ENCODE peak calls at places on chromosomes 4 and X, in seven cellular contexts. C is GM23248, O is neuronal stem cell, I is PC-3, S is endodermal cell, L is IMR-90, X is mammary epithelial cell. N is an unnamed sample.
A peak's percentile ranks its signal among the peaks of the same experiment; 100 is the strongest.

GRCh38 chr4:134470544-134470943 is 269.0 kb upstream of the PABPC4L start:
- DNase-seq in C (no peak), O (no peak), I (peak; percentile 34), S (peak; percentile 73), L (no peak), X (no peak), N (peak; percentile 5)

GRCh38 chr4:124610214-124610613 is 102.3 kb downstream of the ANKRD50 start:
- DNase-seq in C (no peak), O (no peak), I (peak; percentile 3), S (no peak), L (no peak), X (peak; percentile 44), N (no peak)

GRCh38 chrX:71679575-71680207 is 12.3 kb downstream of the LOC101059915 start:
- DNase-seq in C (no peak), O (no peak), I (no peak), S (no peak), L (no peak), X (no peak), N (no peak)

GRCh38 chrX:154126101-154126500 is 17.9 kb upstream of the OPN1LW start:
- DNase-seq in C (no peak), O (no peak), I (no peak), S (no peak), L (no peak), X (no peak), N (no peak)

GRCh38 chrX:145729635-145730034 is 88.0 kb upstream of the SLITRK2 start:
- DNase-seq in C (no peak), O (no peak), I (peak; percentile 31), S (no peak), L (no peak), X (no peak), N (no peak)

GRCh38 chrX:31038585-31039326 is 33.1 kb downstream of the FTHL17 start:
- DNase-seq in C (peak; percentile 45), O (peak; percentile 17), I (peak; percentile 46), S (peak; percentile 59), L (peak; percentile 31), X (peak; percentile 6), N (peak; percentile 66)

GRCh38 chr4:170022211-170022610 is 4.0 kb downstream of the MFAP3L start:
- DNase-seq in C (no peak), O (no peak), I (no peak), S (no peak), L (no peak), X (no peak), N (no peak)

GRCh38 chrX:101485212-101486064 is at the start of gene ARMCX4:
- DNase-seq in C (peak; percentile 76), O (peak; percentile 47), I (no peak), S (peak; percentile 88), L (peak; percentile 62), X (peak; percentile 18), N (peak; percentile 66)

GRCh38 chr4:48602763-48603162 is 112.7 kb downstream of the ZAR1 start:
- DNase-seq in C (peak; percentile 37), O (no peak), I (peak; percentile 46), S (no peak), L (peak; percentile 25), X (no peak), N (peak; percentile 38)

GRCh38 chr4:112766422-112766821 is 129.5 kb downstream of the LARP7 start:
- DNase-seq in C (peak; percentile 75), O (no peak), I (peak; percentile 27), S (peak; percentile 77), L (peak; percentile 17), X (peak; percentile 9), N (peak; percentile 80)

GRCh38 chrX:136328933-136329332 is 28.2 kb downstream of the ADGRG4 start:
- DNase-seq in C (no peak), O (no peak), I (no peak), S (no peak), L (no peak), X (no peak), N (no peak)

GRCh38 chr4:168589154-168589553 is 92.3 kb downstream of the PALLD start:
- DNase-seq in C (peak; percentile 82), O (no peak), I (peak; percentile 98), S (no peak), L (peak; percentile 90), X (peak; percentile 99), N (peak; percentile 81)

GRCh38 chr4:111854494-111855087 is 290.7 kb upstream of the FAM241A start:
- DNase-seq in C (peak; percentile 74), O (peak; percentile 21), I (peak; percentile 49), S (peak; percentile 58), L (peak; percentile 30), X (peak; percentile 16), N (peak; percentile 74)

GRCh38 chrX:50469206-50469605 is 1.4 kb downstream of the DGKK start:
- DNase-seq in C (no peak), O (no peak), I (no peak), S (peak; percentile 65), L (no peak), X (no peak), N (no peak)

GRCh38 chrX:136856527-136856926 is 24.0 kb downstream of the RBMX start:
- DNase-seq in C (no peak), O (no peak), I (no peak), S (no peak), L (no peak), X (no peak), N (no peak)

GRCh38 chrX:118272237-118272636 is 73.7 kb upstream of the WDR44 start:
- DNase-seq in C (peak; percentile 48), O (no peak), I (peak; percentile 62), S (no peak), L (peak; percentile 52), X (peak; percentile 27), N (peak; percentile 51)

GRCh38 chrX:74461384-74461783 is 40.1 kb downstream of the SLC16A2 start:
- DNase-seq in C (peak; percentile 16), O (no peak), I (no peak), S (no peak), L (no peak), X (no peak), N (no peak)

GRCh38 chrX:17000751-17001150 is 54.3 kb downstream of the REPS2 start:
- DNase-seq in C (no peak), O (no peak), I (no peak), S (no peak), L (no peak), X (no peak), N (no peak)

GRCh38 chrX:17007134-17007768 is 60.8 kb downstream of the REPS2 start:
- DNase-seq in C (peak; percentile 31), O (no peak), I (peak; percentile 26), S (peak; percentile 68), L (no peak), X (peak; percentile 6), N (peak; percentile 29)

GRCh38 chrX:17009856-17010650 is 63.6 kb downstream of the REPS2 start:
- DNase-seq in C (no peak), O (no peak), I (no peak), S (no peak), L (no peak), X (no peak), N (no peak)

GRCh38 chrX:17005712-17006372 is 59.4 kb downstream of the REPS2 start:
- DNase-seq in C (no peak), O (no peak), I (no peak), S (no peak), L (no peak), X (peak; percentile 42), N (peak; percentile 9)
- H3K27me3 ChIP-seq in C (no peaks in the 10 kb centered on the region), O (peaks cover 69% of the 10 kb centered on the region), I (no peaks in the 10 kb centered on the region), S (no peaks in the 10 kb centered on the region), L (peaks cover 14% of the 10 kb centered on the region), X (peaks cover 2% of the 10 kb centered on the region), N (peaks cover 23% of the 10 kb centered on the region)

DNA sequence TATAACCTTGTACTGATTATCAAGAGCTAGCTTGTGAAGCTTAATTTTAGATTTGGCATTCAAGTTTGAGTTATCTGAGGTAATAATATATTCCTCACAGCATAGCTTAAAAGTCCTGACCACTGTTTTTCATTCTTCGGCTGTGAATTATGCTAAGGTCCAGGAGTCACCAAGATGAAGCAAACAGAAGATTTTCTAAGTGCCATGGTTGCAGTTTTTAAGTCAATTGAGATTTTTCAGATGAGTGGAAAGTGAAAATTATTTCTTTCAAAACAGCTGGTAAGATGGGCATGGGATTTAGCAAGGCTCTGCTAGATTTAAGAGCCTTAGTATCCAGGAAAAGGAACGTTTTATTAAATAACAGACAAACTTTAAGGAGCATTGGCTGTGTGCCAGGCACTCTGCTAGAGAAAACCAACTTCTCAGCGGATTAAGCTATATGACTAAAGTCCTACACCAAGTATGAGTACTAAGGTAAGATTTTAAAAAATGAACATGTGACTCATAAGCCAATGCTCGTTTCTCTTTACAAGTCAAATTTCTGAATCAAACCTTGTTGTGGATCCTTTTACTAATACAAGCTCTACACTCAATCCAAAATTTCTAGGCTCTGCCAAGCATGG is 149.9 kb upstream of the IL15 start:
- DNase-seq in C (peak; percentile 93), O (no peak), I (peak; percentile 87), S (no peak), L (peak; percentile 90), X (peak; percentile 67), N (peak; percentile 72)
- H3K9ac ChIP-seq in C (peak overlapping the region; percentile 22), O (no peak overlapping the region), I (no peak overlapping the region), S (no peak overlapping the region), L (peak overlapping the region; percentile 33), X (no peak overlapping the region), N (no peak overlapping the region)

GRCh38 chr4:154491731-154492249 is at the start of gene DCHS2:
- DNase-seq in C (peak; percentile 13), O (peak; percentile 37), I (peak; percentile 5), S (peak; percentile 86), L (no peak), X (peak; percentile 4), N (peak; percentile 28)

GRCh38 chr4:154490589-154491340 is 834 bp downstream of the DCHS2 start:
- DNase-seq in C (peak; percentile 6), O (no peak), I (no peak), S (no peak), L (no peak), X (no peak), N (no peak)

GRCh38 chr4:154490261-154490588 is 1.4 kb downstream of the DCHS2 start:
- DNase-seq in C (no peak), O (peak; percentile 15), I (no peak), S (peak; percentile 83), L (no peak), X (no peak), N (no peak)

GRCh38 chr4:154492288-154492687 is 689 bp upstream of the DCHS2 start:
- DNase-seq in C (no peak), O (peak; percentile 6), I (no peak), S (no peak), L (no peak), X (no peak), N (no peak)

GRCh38 chr4:154491341-154491679 is 289 bp downstream of the DCHS2 start:
- DNase-seq in C (peak; percentile 35), O (no peak), I (peak; percentile 13), S (peak; percentile 80), L (peak; percentile 5), X (peak; percentile 48), N (peak; percentile 38)
- H3K4me3 ChIP-seq in C (peak overlapping the region; percentile 11), O (peak overlapping the region; percentile 83), I (peak overlapping the region; percentile 58), S (peak overlapping the region; percentile 76), L (no peak overlapping the region), X (peak overlapping the region; percentile 54), N (peak overlapping the region; percentile 58)

DNA sequence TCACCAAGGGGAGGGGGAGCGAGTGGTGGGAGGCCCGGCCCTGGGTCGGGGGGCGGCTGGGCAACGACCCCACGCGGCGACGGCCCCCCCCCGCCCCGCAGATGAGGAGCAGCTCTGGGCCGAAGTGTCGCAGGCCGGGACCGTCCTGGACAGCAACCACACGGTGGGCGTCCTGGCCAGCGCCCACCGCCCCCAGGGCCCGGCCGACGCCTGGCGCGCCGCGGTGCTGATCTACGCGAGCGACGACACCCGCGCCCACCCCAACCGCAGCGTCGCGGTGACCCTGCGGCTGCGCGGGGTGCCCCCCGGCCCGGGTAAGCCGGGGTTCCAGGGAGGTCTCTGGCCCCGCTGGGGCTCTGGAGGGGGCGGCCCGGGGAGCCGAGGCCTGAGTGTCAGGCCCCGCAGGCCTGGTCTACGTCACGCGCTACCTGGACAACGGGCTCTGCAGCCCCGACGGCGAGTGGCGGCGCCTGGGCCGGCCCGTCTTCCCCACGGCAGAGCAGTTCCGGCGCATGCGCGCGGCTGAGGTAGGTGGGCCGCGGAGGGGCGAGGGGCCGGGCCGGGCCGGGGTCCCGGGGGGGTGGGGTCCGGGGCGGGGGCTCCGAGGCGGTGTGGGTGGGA is 8.7 kb upstream of the FGFRL1 start:
- DNase-seq in C (peak; percentile 23), O (no peak), I (no peak), S (peak; percentile 72), L (no peak), X (no peak), N (no peak)
- H3K27me3 ChIP-seq in C (peaks cover 36% of the 10 kb centered on the region), O (peaks cover 88% of the 10 kb centered on the region), I (peaks cover 11% of the 10 kb centered on the region), S (peaks cover 100% of the 10 kb centered on the region), L (peaks cover 65% of the 10 kb centered on the region), X (peaks cover 33% of the 10 kb centered on the region), N (peaks cover 12% of the 10 kb centered on the region)

N was measured in adipocyte.